ENCODE peak calls at places on chromosomes 3 and 15, in five cellular contexts. B is uterus, S is adrenal gland, M is testis, O is neural progenitor cell. D is an unnamed sample. For H3K36me3 and H3K9me3, the result is how much of the 10 kb centered on the place peaks cover.

GRCh38 chr3:105255351-105255750 is 111.4 kb upstream of the ALCAM start:
- DNase-seq in B (no peak), S (no peak), M (no peak), O (no peak), D (no peak)

GRCh38 chr15:98226578-98226977 is 266.1 kb downstream of the ARRDC4 start:
- DNase-seq in B (no peak), S (no peak), M (no peak), O (no peak), D (no peak)

GRCh38 chr3:168714609-168715240 is 619.0 kb upstream of the GOLIM4 start:
- DNase-seq in B (no peak), S (no peak), M (no peak), O (no peak), D (no peak)

GRCh38 chr15:89494941-89495637 is 1.3 kb downstream of the RHCG start:
- DNase-seq in B (no peak), S (peak), M (peak), O (peak), D (peak)

GRCh38 chr15:55827204-55827603 is 84.3 kb upstream of the PRTG start:
- DNase-seq in B (no peak), S (no peak), M (no peak), O (no peak), D (peak)

GRCh38 chr15:31365655-31366127 is 39.1 kb downstream of the KLF13 start:
- DNase-seq in B (peak), S (peak), M (peak), O (peak), D (no peak)

GRCh38 chr3:161644871-161645636 is 148.4 kb downstream of the OTOL1 start:
- DNase-seq in B (no peak), S (no peak), M (no peak), O (no peak), D (peak)

GRCh38 chr15:61051570-61052031 is 177.5 kb downstream of the RORA start:
- DNase-seq in B (peak), S (peak), M (peak), O (peak), D (peak)

GRCh38 chr3:14489641-14490040 is 50.5 kb downstream of the GRIP2 start:
- DNase-seq in B (no peak), S (no peak), M (no peak), O (no peak), D (no peak)

GRCh38 chr3:14487086-14487485 is 53.1 kb downstream of the GRIP2 start:
- DNase-seq in B (no peak), S (no peak), M (no peak), O (no peak), D (no peak)

GRCh38 chr3:14487821-14488220 is 52.3 kb downstream of the GRIP2 start:
- DNase-seq in B (no peak), S (no peak), M (no peak), O (no peak), D (no peak)

GRCh38 chr3:14490255-14490654 is 49.9 kb downstream of the GRIP2 start:
- DNase-seq in B (no peak), S (no peak), M (no peak), O (no peak), D (no peak)

DNA sequence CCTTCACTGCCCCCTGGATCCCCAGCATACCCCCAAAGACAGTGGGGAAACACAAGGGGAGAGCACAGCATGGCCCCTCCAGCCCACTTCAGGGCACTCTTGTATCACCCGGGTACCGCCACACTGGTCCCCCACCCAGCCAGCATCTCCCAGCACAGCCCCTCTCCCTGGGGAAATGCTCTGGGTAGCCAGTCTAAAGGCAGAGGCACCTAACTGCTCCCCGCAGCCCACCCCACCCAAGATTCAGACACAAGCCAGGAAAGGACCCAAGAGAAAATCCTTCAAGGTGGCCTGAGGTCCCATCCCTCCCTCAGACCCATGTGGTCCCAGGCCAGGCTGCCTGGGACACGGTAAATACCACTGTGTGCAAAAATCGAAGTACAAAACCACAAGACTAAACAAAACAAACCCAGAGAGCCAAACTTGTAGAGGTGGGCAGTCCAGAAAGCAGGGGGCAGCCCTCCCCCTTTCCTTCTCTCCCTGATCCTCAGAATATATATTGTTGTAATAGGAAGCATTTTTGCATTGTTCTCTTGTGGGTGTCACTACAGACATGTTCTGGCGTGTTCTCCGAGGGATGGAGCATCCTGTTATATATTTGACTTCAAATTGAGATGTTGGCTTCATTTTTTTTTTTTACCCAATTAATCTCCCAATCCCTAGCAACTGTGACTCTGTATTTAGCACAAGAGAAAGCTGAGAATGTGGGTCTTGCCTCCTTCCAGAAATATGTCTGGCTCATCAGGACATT is 51.7 kb downstream of the GRIP2 start:
- DNase-seq in B (no peak), S (no peak), M (no peak), O (no peak), D (no peak)
- H3K36me3 ChIP-seq in B (under half), S (half or more), M (under half), O (under half), D (under half)

GRCh38 chr15:79919090-79919748 is 22.4 kb upstream of the MTHFS start:
- DNase-seq in B (no peak), S (no peak), M (no peak), O (peak), D (no peak)
- H3K9me3 ChIP-seq in B (under half), S (under half), M (under half), O (under half), D (under half)

DNA sequence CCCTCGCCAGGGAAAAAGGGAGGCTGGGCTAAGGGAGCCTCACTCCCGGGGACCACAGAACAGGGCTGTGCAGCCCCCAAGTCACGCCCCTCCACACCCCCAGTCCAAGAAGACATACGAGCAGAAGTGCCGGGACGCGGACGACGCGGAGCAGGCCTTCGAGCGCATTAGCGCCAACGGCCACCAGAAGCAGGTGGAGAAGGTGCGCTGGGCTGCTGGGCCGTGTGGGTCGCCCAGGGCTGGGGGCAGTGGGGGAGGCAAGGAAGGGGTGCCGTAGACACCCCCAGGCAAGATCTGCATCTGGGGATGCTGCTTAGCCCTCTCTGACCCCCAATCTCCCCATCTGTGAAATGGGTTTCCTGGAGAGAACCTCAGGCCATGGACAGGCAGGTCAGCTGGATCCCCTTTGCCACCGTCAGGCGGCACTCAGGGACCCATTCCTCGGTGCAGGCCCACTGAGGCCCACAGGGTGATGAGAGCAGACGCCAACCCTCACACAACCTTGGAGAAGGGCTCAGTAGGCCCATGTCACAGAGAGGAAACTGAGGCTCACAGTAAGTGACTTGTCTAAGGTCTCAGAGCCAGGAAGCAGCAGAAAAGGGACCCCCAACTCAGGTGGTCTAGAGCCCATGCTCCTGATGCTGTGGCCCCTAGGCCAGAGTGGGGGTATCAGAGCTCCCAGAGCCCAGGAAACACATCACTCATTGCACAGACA is 33.7 kb downstream of the PSTPIP1 start:
- DNase-seq in B (peak), S (peak), M (no peak), O (no peak), D (no peak)
- H3K36me3 ChIP-seq in B (under half), S (under half), M (under half), O (under half), D (under half)

DNA sequence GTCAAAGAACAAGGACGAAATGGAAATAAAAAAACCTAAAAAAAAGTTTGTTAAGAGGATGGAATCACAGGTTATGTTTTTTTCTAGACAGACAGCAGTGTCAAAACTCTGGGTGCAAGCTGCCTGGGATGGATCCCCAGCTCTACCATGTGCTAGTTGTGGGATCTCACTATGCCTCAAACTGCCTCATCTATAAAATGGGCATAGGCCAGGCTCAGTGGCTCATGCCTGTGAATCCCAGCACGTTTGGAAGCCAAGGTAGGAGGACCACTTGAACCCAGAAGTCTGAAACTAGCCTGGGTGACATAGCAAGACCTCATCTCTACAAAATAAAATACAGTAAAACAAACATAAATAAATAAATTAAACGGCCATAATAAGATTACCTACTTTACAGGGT is 4.6 kb downstream of the PLD1 start:
- DNase-seq in B (no peak), S (no peak), M (no peak), O (no peak), D (no peak)
- H3K9me3 ChIP-seq in B (under half), S (under half), M (under half), O (under half), D (under half)

DNA sequence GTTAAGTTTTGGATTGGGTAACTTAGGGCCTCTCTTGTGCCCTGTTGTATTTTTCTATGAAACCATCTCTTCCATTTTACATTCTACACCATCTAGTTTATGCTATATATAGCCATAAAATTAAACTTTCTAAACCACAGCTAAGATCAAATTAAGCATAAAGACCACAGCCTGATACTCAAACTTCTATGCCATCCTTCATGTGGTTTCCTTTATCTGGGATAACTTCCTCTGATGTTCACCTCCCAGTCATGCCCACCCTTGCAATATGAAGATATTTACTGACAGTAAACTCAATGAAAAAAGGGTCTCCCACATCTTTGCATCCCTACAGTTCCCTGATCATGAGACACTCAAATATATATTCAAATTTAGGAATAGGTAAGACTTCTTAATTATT is 4.2 kb downstream of the SELENOK start:
- DNase-seq in B (no peak), S (no peak), M (no peak), O (no peak), D (no peak)
- H3K36me3 ChIP-seq in B (under half), S (under half), M (under half), O (under half), D (under half)

GRCh38 chr15:27064080-27064479 is 93.1 kb downstream of the GABRG3 start:
- DNase-seq in B (no peak), S (no peak), M (no peak), O (no peak), D (no peak)
- H3K9me3 ChIP-seq in B (under half), S (under half), M (under half), O (under half), D (under half)